ENCODE peak calls at places on chromosome 6, in six cellular contexts. L is GM23338, R is astrocyte, B is IMR-90, Q is left lung, P is GM12878. M is an unnamed sample. For H3K4me1, the result is how much of the 10 kb centered on the place peaks cover.

GRCh38 chr6:147941143-147941542 is 401.5 kb upstream of the SASH1 start:
- DNase-seq in L (peak), R (peak), B (no peak), Q (no peak), P (no peak), M (peak)

GRCh38 chr6:39377530-39377929 is 55.0 kb upstream of the KCNK16 start:
- DNase-seq in L (peak), R (peak), B (peak), Q (no peak), P (no peak), M (peak)

GRCh38 chr6:157830354-157831017 is 7.4 kb downstream of the SNX9 start:
- DNase-seq in L (no peak), R (peak), B (no peak), Q (no peak), P (peak), M (peak)

GRCh38 chr6:66558189-66558588 is 851.2 kb upstream of the EYS start:
- DNase-seq in L (peak), R (no peak), B (no peak), Q (no peak), P (no peak), M (no peak)

GRCh38 chr6:152634773-152635172 is 2.4 kb downstream of the SYNE1 start:
- DNase-seq in L (no peak), R (no peak), B (no peak), Q (peak), P (no peak), M (no peak)

GRCh38 chr6:168093071-168093505 is 14.1 kb upstream of the FRMD1 start:
- DNase-seq in L (no peak), R (no peak), B (no peak), Q (peak), P (no peak), M (no peak)

GRCh38 chr6:133768656-133769295 is 120.1 kb upstream of the TCF21 start:
- DNase-seq in L (no peak), R (no peak), B (no peak), Q (no peak), P (no peak), M (peak)

GRCh38 chr6:152775441-152775840 is 24.8 kb downstream of the VIP start:
- DNase-seq in L (no peak), R (no peak), B (no peak), Q (no peak), P (no peak), M (no peak)

GRCh38 chr6:132820629-132821381 is 6.4 kb downstream of the RPS12 start:
- DNase-seq in L (peak), R (peak), B (peak), Q (no peak), P (no peak), M (peak)

GRCh38 chr6:55819811-55820210 is 55.6 kb downstream of the BMP5 start:
- DNase-seq in L (no peak), R (no peak), B (no peak), Q (no peak), P (no peak), M (no peak)

GRCh38 chr6:41739041-41739440 is 3.6 kb upstream of the TFEB start:
- DNase-seq in L (no peak), R (no peak), B (no peak), Q (no peak), P (no peak), M (no peak)

GRCh38 chr6:82085701-82086100 is 161.8 kb downstream of the IBTK start:
- DNase-seq in L (peak), R (no peak), B (no peak), Q (no peak), P (no peak), M (no peak)

GRCh38 chr6:70369332-70369950 is 43.9 kb upstream of the FAM135A start:
- DNase-seq in L (peak), R (peak), B (peak), Q (no peak), P (peak), M (peak)

GRCh38 chr6:142744836-142745235 is 200.1 kb downstream of the HIVEP2 start:
- DNase-seq in L (no peak), R (no peak), B (peak), Q (no peak), P (no peak), M (peak)

GRCh38 chr6:132513821-132514545 is 1.1 kb upstream of the STX7 start:
- DNase-seq in L (no peak), R (no peak), B (no peak), Q (no peak), P (no peak), M (no peak)

GRCh38 chr6:129493396-129493902 is 216.5 kb downstream of the ARHGAP18 start:
- DNase-seq in L (no peak), R (peak), B (peak), Q (no peak), P (no peak), M (peak)

GRCh38 chr6:164967102-164967501 is 342.3 kb downstream of the C6orf118 start:
- DNase-seq in L (peak), R (no peak), B (no peak), Q (peak), P (no peak), M (no peak)

GRCh38 chr6:84773133-84773430 is 8.7 kb upstream of the TBX18 start:
- DNase-seq in L (peak), R (no peak), B (no peak), Q (no peak), P (no peak), M (no peak)

GRCh38 chr6:137224890-137225198 is 5.7 kb upstream of the IFNGR1 start:
- DNase-seq in L (no peak), R (no peak), B (no peak), Q (no peak), P (peak), M (no peak)

GRCh38 chr6:44856495-44856878 is 469.0 kb downstream of the CDC5L start:
- DNase-seq in L (no peak), R (no peak), B (no peak), Q (no peak), P (no peak), M (no peak)

GRCh38 chr6:45187841-45188240 is 140.3 kb upstream of the RUNX2 start:
- DNase-seq in L (no peak), R (peak), B (peak), Q (no peak), P (no peak), M (peak)

GRCh38 chr6:140058846-140059245 is 684.4 kb upstream of the CITED2 start:
- DNase-seq in L (no peak), R (no peak), B (no peak), Q (no peak), P (no peak), M (no peak)

GRCh38 chr6:47922391-47922790 is 140.6 kb downstream of the OPN5 start:
- DNase-seq in L (peak), R (peak), B (no peak), Q (no peak), P (no peak), M (no peak)

GRCh38 chr6:142746524-142746923 is 198.5 kb downstream of the HIVEP2 start:
- DNase-seq in L (peak), R (no peak), B (peak), Q (no peak), P (no peak), M (no peak)

GRCh38 chr6:136250686-136251008 is 536 bp upstream of the MTFR2 start:
- DNase-seq in L (no peak), R (no peak), B (no peak), Q (no peak), P (no peak), M (no peak)

GRCh38 chr6:85544776-85545175 is 48.9 kb downstream of the SNX14 start:
- DNase-seq in L (no peak), R (peak), B (peak), Q (no peak), P (no peak), M (no peak)

GRCh38 chr6:151380848-151381205 is 10.5 kb downstream of the ZBTB2 start:
- DNase-seq in L (peak), R (no peak), B (no peak), Q (no peak), P (no peak), M (no peak)

GRCh38 chr6:149335924-149336323 is 18.4 kb downstream of the TAB2 start:
- DNase-seq in L (no peak), R (peak), B (peak), Q (no peak), P (no peak), M (peak)

GRCh38 chr6:149340200-149340599 is 22.7 kb downstream of the TAB2 start:
- DNase-seq in L (no peak), R (no peak), B (no peak), Q (no peak), P (no peak), M (no peak)

GRCh38 chr6:149336529-149336928 is 19.0 kb downstream of the TAB2 start:
- DNase-seq in L (no peak), R (no peak), B (no peak), Q (no peak), P (no peak), M (peak)

GRCh38 chr6:149334682-149335160 is 17.2 kb downstream of the TAB2 start:
- DNase-seq in L (peak), R (peak), B (peak), Q (no peak), P (no peak), M (peak)

GRCh38 chr6:149337330-149337729 is 19.8 kb downstream of the TAB2 start:
- DNase-seq in L (no peak), R (no peak), B (peak), Q (no peak), P (no peak), M (no peak)
- H3K4me1 ChIP-seq in L (under half), R (under half), B (under half), Q (half or more), P (under half), M (under half)

GRCh38 chr6:7378629-7379218 is 10.8 kb downstream of the CAGE1 start:
- DNase-seq in L (no peak), R (no peak), B (no peak), Q (no peak), P (no peak), M (no peak)

GRCh38 chr6:7381092-7381491 is 8.4 kb downstream of the CAGE1 start:
- DNase-seq in L (no peak), R (no peak), B (no peak), Q (no peak), P (no peak), M (no peak)

GRCh38 chr6:7373739-7374138 is 15.8 kb downstream of the CAGE1 start:
- DNase-seq in L (no peak), R (no peak), B (no peak), Q (no peak), P (no peak), M (no peak)

GRCh38 chr6:7377961-7378360 is 11.6 kb downstream of the CAGE1 start:
- DNase-seq in L (no peak), R (no peak), B (no peak), Q (no peak), P (no peak), M (no peak)
- TF ChIP-seq CTCF in L (no peak), R (no peak), B (no peak), Q (no peak), P (no peak), M (no peak)

GRCh38 chr6:15310680-15311079 is 64.8 kb downstream of the JARID2 start:
- DNase-seq in L (no peak), R (peak), B (no peak), Q (no peak), P (no peak), M (no peak)
- H3K4me1 ChIP-seq in L (half or more), R (under half), B (under half), Q (under half), P (half or more), M (under half)

DNA sequence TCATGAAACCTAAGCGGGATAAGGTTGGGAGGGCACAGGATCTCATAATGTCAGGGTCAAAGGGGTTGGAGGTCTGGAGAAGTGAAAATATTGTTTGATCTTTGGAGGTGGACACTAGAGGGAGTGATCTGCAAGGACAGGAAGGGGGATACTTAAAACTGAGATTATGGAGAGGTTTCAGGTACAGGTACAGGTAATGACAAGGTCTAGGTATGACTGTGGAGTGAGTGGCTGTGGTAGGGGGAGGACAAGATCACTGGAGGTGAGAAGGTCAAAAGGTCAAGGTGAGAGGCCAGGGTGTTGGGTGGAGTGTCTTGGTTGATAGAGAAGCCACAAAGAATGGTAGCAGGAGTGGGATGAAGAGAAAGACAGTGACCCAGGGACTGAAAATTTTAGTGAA is 16.8 kb upstream of the NOTCH4 start:
- DNase-seq in L (no peak), R (no peak), B (no peak), Q (no peak), P (no peak), M (no peak)
- TF ChIP-seq CTCF in L (no peak), R (no peak), B (no peak), Q (no peak), P (no peak), M (no peak)

DNA sequence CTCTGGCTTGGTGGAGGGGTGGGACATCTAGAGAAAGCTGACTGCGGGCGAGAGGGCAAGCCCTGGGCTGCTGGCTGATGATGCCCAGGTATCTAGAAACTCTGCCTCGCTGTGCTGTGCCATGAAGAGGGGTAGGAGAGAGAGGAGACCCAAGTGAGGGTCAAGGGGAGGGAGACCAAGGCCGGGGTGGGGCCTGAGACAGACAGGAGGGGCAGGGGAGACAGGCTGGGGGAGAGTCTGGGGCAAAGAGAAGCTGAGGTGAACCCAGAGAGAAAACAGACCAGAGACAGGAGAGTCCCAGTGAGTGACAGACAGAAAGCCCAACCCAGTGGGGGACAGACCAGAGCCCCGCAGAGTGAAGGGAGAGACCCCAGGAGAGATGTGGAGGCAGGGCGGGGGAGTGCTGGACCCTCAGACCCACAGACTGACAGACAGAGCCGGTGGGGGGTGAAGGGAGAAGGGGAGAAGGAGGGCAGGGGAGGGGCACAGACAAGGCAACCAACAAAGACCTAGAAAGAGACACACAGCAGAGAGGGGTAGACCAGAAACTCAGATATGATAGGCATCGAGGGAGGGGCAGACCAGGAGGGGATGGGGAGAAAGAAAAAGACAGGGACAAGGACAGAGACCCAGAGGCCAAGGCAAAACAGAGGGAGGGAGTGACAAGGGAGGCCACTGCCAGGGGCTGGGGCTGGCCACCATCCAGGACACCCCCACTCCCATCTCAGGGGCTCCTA is 5.9 kb downstream of the TEAD3 start:
- DNase-seq in L (no peak), R (no peak), B (no peak), Q (no peak), P (no peak), M (no peak)
- H3K4me1 ChIP-seq in L (half or more), R (half or more), B (half or more), Q (under half), P (under half), M (half or more)

M was measured in mammary epithelial cell.